ENCODE peak calls at places on chromosomes 7 and 10, in seven cellular contexts. Q is tibial artery, M is cardiac muscle cell, P is PC-3, N is Peyer's patch, W is SJCRH30, T is spleen. B is an unnamed sample.

GRCh38 chr7:158617737-158618128 is 30.1 kb upstream of the PTPRN2 start:
- DNase-seq in Q (no peak), M (peak), P (no peak), N (no peak), W (peak), T (no peak), B (no peak)

GRCh38 chr7:22137466-22137865 is 191.8 kb upstream of the CDCA7L start:
- DNase-seq in Q (no peak), M (no peak), P (no peak), N (no peak), W (no peak), T (no peak), B (no peak)

GRCh38 chr7:105591522-105591921 is 10.2 kb upstream of the EFCAB10 start:
- DNase-seq in Q (no peak), M (no peak), P (no peak), N (no peak), W (no peak), T (no peak), B (no peak)

GRCh38 chr10:5662708-5663579 is 3.5 kb downstream of the ASB13 start:
- DNase-seq in Q (no peak), M (no peak), P (no peak), N (no peak), W (no peak), T (no peak), B (no peak)

GRCh38 chr10:26543567-26544306 is 105.6 kb downstream of the APBB1IP start:
- DNase-seq in Q (no peak), M (no peak), P (no peak), N (no peak), W (no peak), T (no peak), B (no peak)

GRCh38 chr7:134820295-134820694 is 40.9 kb downstream of the CALD1 start:
- DNase-seq in Q (no peak), M (peak), P (no peak), N (no peak), W (no peak), T (no peak), B (no peak)

GRCh38 chr7:155738652-155739537 is 73.4 kb downstream of the SHH start:
- DNase-seq in Q (peak), M (peak), P (peak), N (peak), W (no peak), T (peak), B (peak)

GRCh38 chr7:27389508-27389907 is 146.9 kb downstream of the EVX1 start:
- DNase-seq in Q (no peak), M (no peak), P (no peak), N (no peak), W (no peak), T (no peak), B (peak)

GRCh38 chr7:158595068-158595467 is 7.4 kb upstream of the PTPRN2 start:
- DNase-seq in Q (no peak), M (peak), P (no peak), N (no peak), W (no peak), T (no peak), B (no peak)

GRCh38 chr7:44144968-44145418 is 3.9 kb upstream of the MYL7 start:
- DNase-seq in Q (peak), M (no peak), P (no peak), N (peak), W (no peak), T (no peak), B (no peak)

GRCh38 chr10:71045188-71045841 is 156.9 kb upstream of the PCBD1 start:
- DNase-seq in Q (no peak), M (no peak), P (no peak), N (no peak), W (no peak), T (peak), B (no peak)

GRCh38 chr10:126904807-126905686 is at the start of gene DOCK1:
- DNase-seq in Q (peak), M (peak), P (peak), N (peak), W (peak), T (peak), B (peak)

GRCh38 chr10:47318706-47319105 is 3.5 kb upstream of the GDF2 start:
- DNase-seq in Q (peak), M (no peak), P (peak), N (no peak), W (no peak), T (no peak), B (no peak)

GRCh38 chr10:488933-489215 is 200.6 kb downstream of the DIP2C start:
- DNase-seq in Q (no peak), M (no peak), P (no peak), N (no peak), W (no peak), T (peak), B (no peak)

GRCh38 chr7:151032936-151033863 is 5.0 kb downstream of the ABCB8 start:
- DNase-seq in Q (no peak), M (no peak), P (no peak), N (no peak), W (no peak), T (no peak), B (no peak)

GRCh38 chr10:71059943-71060342 is 152.4 kb upstream of the UNC5B start:
- DNase-seq in Q (no peak), M (no peak), P (no peak), N (no peak), W (no peak), T (no peak), B (no peak)

GRCh38 chr7:117124585-117125220 is 171.4 kb downstream of the ST7 start:
- DNase-seq in Q (peak), M (peak), P (peak), N (peak), W (peak), T (no peak), B (peak)

GRCh38 chr7:73707045-73707631 is 12.3 kb downstream of the STX1A start:
- DNase-seq in Q (no peak), M (no peak), P (peak), N (peak), W (no peak), T (peak), B (no peak)

GRCh38 chr7:80044796-80045195 is 89.8 kb upstream of the GNAI1 start:
- DNase-seq in Q (no peak), M (no peak), P (no peak), N (no peak), W (no peak), T (no peak), B (no peak)

GRCh38 chr7:6226194-6226799 is 46.1 kb downstream of the CYTH3 start:
- DNase-seq in Q (no peak), M (peak), P (no peak), N (no peak), W (no peak), T (no peak), B (no peak)

GRCh38 chr10:34255075-34255474 is 560.0 kb downstream of the PARD3 start:
- DNase-seq in Q (no peak), M (peak), P (peak), N (no peak), W (no peak), T (no peak), B (no peak)

GRCh38 chr10:119505131-119505551 is 37.4 kb downstream of the RGS10 start:
- DNase-seq in Q (no peak), M (peak), P (no peak), N (no peak), W (peak), T (no peak), B (no peak)

GRCh38 chr7:125357681-125358440 is 428.2 kb upstream of the POT1 start:
- DNase-seq in Q (no peak), M (no peak), P (no peak), N (no peak), W (no peak), T (no peak), B (no peak)

GRCh38 chr7:69962077-69962855 is 364.0 kb downstream of the AUTS2 start:
- DNase-seq in Q (no peak), M (peak), P (no peak), N (no peak), W (no peak), T (no peak), B (peak)

GRCh38 chr10:9331583-9332008 is 1277.1 kb downstream of the GATA3 start:
- DNase-seq in Q (no peak), M (peak), P (peak), N (no peak), W (no peak), T (no peak), B (no peak)

GRCh38 chr7:141074162-141074989 is 512 bp downstream of the TMEM178B start:
- DNase-seq in Q (no peak), M (peak), P (peak), N (no peak), W (peak), T (no peak), B (no peak)

GRCh38 chr7:101633516-101633915 is 4.4 kb upstream of the MYL10 start:
- DNase-seq in Q (no peak), M (no peak), P (no peak), N (no peak), W (peak), T (no peak), B (peak)

GRCh38 chr7:134935701-134936100 is 50.6 kb upstream of the AGBL3 start:
- DNase-seq in Q (no peak), M (no peak), P (no peak), N (no peak), W (no peak), T (no peak), B (no peak)

GRCh38 chr7:106896268-106896667 is 31.2 kb downstream of the PIK3CG start:
- DNase-seq in Q (no peak), M (no peak), P (no peak), N (no peak), W (no peak), T (no peak), B (no peak)

GRCh38 chr7:106893591-106893990 is 28.5 kb downstream of the PIK3CG start:
- DNase-seq in Q (no peak), M (no peak), P (peak), N (no peak), W (no peak), T (no peak), B (no peak)

GRCh38 chr7:106890952-106891351 is 25.9 kb downstream of the PIK3CG start:
- DNase-seq in Q (no peak), M (no peak), P (no peak), N (no peak), W (no peak), T (no peak), B (no peak)

GRCh38 chr7:106891545-106892410 is 26.7 kb downstream of the PIK3CG start:
- DNase-seq in Q (no peak), M (peak), P (no peak), N (no peak), W (no peak), T (no peak), B (no peak)

DNA sequence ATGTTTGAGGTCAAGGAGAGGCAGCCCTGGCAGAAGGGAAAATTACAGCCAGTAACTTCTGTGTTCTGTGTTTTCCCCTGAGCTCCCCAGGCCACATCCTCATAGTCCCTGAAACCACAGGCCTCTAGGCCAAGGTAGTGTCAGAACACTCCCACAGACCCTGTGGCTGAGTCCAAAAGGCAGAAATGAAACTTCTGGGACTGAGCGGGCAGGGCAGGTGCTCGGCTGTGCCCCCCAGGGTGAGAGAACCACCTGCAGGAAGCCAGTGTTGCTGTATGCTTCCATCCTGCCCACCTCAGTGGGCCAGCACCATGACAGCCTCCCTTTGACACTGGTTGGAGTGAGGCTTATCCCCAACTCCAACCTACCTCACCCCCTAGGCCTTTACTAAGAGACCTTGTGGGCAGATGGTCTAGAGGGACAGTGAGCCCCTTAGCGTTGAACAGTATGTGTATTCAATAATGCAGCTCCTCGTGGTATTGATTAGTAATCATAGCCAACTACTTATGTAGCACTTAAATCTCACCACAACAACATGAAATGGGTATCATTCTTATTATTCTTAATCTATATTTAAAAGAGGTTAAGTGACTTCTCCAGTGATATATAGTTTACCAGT is 30.3 kb downstream of the PIK3CG start:
- DNase-seq in Q (no peak), M (no peak), P (no peak), N (peak), W (no peak), T (peak), B (no peak)
- H3K4me3 ChIP-seq in Q (no peak), M (no peak), P (no peak), N (no peak), W (no peak), T (no peak), B (no peak)

GRCh38 chr7:50781894-50782293 is 802 bp downstream of the GRB10 start:
- DNase-seq in Q (no peak), M (no peak), P (no peak), N (no peak), W (no peak), T (no peak), B (no peak)
- H3K4me3 ChIP-seq in Q (peak), M (peak), P (peak), N (no peak), W (no peak), T (peak), B (no peak)

DNA sequence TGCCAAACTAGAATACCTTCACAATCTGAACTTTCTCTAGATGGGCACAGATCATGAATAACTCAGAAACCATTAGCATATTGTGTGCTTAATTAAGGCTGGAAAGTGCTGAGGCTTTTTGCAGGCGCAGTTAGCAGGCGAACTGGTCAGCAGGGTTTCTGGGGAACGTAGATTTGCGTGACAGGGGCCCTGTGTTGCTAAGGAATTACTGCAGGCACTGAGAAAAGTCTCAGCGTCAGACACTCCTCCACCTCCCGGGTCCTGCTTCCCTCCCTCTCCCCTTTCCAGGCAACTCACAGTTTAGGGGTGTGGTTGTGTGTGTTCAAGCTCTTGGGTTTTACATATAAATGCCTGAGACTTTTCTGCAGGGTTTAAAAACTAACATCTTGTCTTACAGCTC is 2.2 kb downstream of the MAP3K8 start:
- DNase-seq in Q (no peak), M (peak), P (peak), N (no peak), W (peak), T (no peak), B (no peak)
- H3K4me3 ChIP-seq in Q (peak), M (peak), P (peak), N (peak), W (no peak), T (peak), B (peak)

DNA sequence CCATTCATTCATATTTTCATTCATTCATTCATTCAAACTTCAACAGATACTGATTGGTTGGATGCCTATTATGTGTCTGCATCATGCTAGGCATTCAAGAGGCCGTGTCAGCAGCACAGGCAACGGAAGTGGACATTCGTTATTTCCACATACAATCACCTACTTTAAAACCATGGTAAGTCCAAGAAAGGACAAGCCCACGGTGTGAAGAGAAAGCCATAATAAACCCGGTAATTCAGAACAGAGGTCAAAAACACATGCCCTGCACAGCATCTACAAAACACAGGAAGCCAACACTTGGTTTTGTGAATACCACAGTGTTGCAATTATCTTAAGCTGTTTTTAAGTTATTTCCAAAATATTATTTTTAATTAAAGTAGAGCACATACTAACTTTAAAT is 126.7 kb downstream of the GLI3 start:
- DNase-seq in Q (no peak), M (no peak), P (no peak), N (no peak), W (no peak), T (no peak), B (no peak)
- H3K4me3 ChIP-seq in Q (no peak), M (no peak), P (no peak), N (no peak), W (no peak), T (no peak), B (no peak)

GRCh38 chr10:121080324-121080807 is 229.2 kb downstream of the WDR11 start:
- DNase-seq in Q (no peak), M (peak), P (no peak), N (peak), W (peak), T (no peak), B (no peak)
- H3K4me3 ChIP-seq in Q (no peak), M (no peak), P (no peak), N (no peak), W (no peak), T (no peak), B (no peak)

DNA sequence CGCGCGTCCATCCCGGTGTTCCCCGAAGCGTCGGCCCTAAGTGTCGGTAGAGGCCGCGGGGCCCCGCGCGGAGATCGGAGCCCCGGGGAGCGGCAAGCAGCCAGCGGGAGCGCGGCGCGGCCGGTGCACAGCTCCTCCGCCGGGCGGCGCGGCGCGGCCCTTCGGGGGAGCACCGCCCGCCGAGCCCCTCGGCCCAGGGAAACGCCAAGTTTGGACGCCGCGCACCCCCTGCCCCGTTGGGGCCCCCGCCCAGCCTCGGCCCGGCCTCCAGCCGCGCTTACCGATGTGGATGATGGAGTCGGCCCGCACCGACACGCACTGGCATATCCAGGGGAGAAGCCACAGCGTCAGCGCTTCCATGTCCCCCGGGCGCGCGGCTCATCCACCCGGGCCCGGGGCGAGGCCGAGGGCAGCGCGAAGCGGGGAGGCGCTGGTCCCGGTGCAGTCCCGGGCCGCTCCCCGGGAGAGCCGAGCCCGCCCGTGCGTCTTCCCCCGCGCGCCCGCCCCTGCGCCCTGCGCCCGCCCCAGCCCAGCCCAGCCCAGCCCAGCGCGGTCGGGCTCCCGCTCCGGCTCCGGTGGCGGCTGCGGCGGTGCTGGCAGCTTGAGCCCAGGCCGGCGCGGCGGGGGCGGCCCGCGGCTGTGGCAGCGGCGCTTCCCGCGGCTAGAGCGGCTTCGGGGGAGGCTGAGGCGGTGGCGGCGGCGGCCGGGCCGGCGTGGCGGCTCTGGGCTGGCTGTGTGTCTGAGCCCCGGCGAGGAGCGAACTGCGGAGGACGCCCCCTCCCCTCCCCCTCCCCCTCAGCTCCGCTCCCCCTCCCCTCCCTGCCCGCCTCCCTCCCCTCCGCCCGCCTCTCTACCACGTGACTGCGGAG is at the start of gene GRID1:
- DNase-seq in Q (peak), M (peak), P (no peak), N (peak), W (no peak), T (peak), B (no peak)
- H3K4me3 ChIP-seq in Q (peak), M (peak), P (no peak), N (peak), W (no peak), T (peak), B (peak)

DNA sequence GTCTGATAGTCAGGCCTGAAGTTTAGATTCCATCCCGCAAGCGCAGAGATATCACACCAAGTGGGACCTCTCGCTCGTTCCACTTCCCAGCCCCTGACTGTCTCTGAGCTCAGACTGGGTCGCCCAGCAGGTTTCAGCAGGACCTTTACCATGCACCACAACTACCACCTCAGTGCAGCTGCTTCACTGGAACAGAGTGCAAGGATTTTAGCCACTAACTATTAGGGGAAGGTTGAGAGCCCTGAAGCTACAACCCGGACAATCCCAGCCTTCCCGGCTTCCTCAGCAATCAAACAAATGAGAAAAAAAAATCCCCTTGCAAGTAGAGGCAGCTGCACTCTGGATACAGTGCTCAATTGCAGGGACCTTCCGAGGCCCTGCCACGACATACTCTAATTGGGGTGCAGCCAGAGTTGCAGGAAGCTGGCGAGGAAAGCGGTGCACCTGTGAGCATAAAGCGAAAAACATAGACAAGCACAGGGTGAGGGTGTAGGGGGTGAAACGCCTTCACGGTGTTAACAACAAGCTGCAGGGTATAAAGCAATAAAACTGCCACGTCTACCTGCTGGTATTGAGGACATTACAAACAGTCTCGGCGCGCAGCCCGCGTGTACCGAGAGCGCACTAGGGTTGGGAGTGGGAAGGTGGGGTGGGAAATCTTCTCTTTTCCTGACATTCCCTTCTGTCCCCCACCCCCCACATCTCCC is 2.6 kb upstream of the DLX6 start:
- DNase-seq in Q (no peak), M (no peak), P (no peak), N (no peak), W (no peak), T (no peak), B (no peak)
- H3K4me3 ChIP-seq in Q (no peak), M (no peak), P (no peak), N (no peak), W (no peak), T (no peak), B (no peak)

GRCh38 chr7:1536768-1537630 is 6.5 kb downstream of the MAFK start:
- DNase-seq in Q (peak), M (peak), P (peak), N (peak), W (peak), T (peak), B (peak)
- H3K4me3 ChIP-seq in Q (peak), M (no peak), P (peak), N (peak), W (peak), T (peak), B (peak)

GRCh38 chr7:95596183-95597135 is at the start of gene PDK4:
- DNase-seq in Q (peak), M (peak), P (peak), N (peak), W (peak), T (peak), B (peak)
- H3K4me3 ChIP-seq in Q (peak), M (peak), P (peak), N (peak), W (peak), T (peak), B (peak)

B was measured in heart right ventricle.